ENCODE peak calls at places on chromosomes 11 and 22, in four cellular contexts. J is HepG2, I is HEK293T, F is K562. Y is an unnamed sample.

GRCh38 chr11:126440276-126440675 is 84.8 kb downstream of the ST3GAL4 start:
- DNase-seq in J (no peak), I (no peak), F (no peak), Y (no peak)

GRCh38 chr11:56396047-56396446 is 16.4 kb upstream of the OR5AL1 start:
- DNase-seq in J (no peak), I (no peak), F (no peak), Y (no peak)

GRCh38 chr11:1073261-1073724 is 1.4 kb upstream of the MUC2 start:
- DNase-seq in J (peak; percentile 46), I (no peak), F (no peak), Y (no peak)

GRCh38 chr11:7098235-7098832 is 9.5 kb downstream of the RBMXL2 start:
- DNase-seq in J (peak; percentile 49), I (peak; percentile 62), F (peak; percentile 60), Y (peak; percentile 40)

GRCh38 chr22:50546326-50547230 is 879 bp downstream of the KLHDC7B start:
- DNase-seq in J (no peak), I (no peak), F (peak; percentile 44), Y (no peak)

GRCh38 chr11:117945047-117945820 is 16.0 kb upstream of the TMPRSS13 start:
- DNase-seq in J (no peak), I (no peak), F (no peak), Y (no peak)

GRCh38 chr11:62472063-62472884 is 53.4 kb downstream of the SCGB1A1 start:
- DNase-seq in J (peak; percentile 46), I (no peak), F (peak; percentile 82), Y (no peak)

GRCh38 chr22:42560781-42561180 is 7.0 kb downstream of the SERHL2 start:
- DNase-seq in J (peak; percentile 35), I (peak; percentile 73), F (peak; percentile 55), Y (no peak)

GRCh38 chr11:130206141-130206540 is 46.6 kb downstream of the ST14 start:
- DNase-seq in J (no peak), I (no peak), F (no peak), Y (no peak)

GRCh38 chr11:110478410-110478809 is 48.7 kb downstream of the FDX1 start:
- DNase-seq in J (no peak), I (peak; percentile 75), F (peak; percentile 50), Y (no peak)

GRCh38 chr11:132024587-132025295 is 654.3 kb downstream of the NTM start:
- DNase-seq in J (no peak), I (no peak), F (no peak), Y (peak; percentile 40)

GRCh38 chr22:46581580-46582244 is 38.5 kb upstream of the GRAMD4 start:
- DNase-seq in J (no peak), I (no peak), F (no peak), Y (no peak)

GRCh38 chr22:39518996-39519680 is 1.2 kb upstream of the ATF4 start:
- DNase-seq in J (no peak), I (peak; percentile 57), F (no peak), Y (no peak)

GRCh38 chr11:90438069-90438468 is 215.2 kb upstream of the CHORDC1 start:
- DNase-seq in J (no peak), I (no peak), F (no peak), Y (no peak)

GRCh38 chr11:99739464-99740089 is 718.8 kb downstream of the CNTN5 start:
- DNase-seq in J (peak; percentile 17), I (peak; percentile 23), F (peak; percentile 11), Y (no peak)

GRCh38 chr22:19663286-19663815 is 51.0 kb upstream of the SEPTIN5 start:
- DNase-seq in J (no peak), I (no peak), F (no peak), Y (no peak)

GRCh38 chr11:18844753-18845367 is 53.3 kb upstream of the PTPN5 start:
- DNase-seq in J (peak; percentile 37), I (peak; percentile 51), F (peak; percentile 48), Y (no peak)

GRCh38 chr22:31088233-31088986 is 7.3 kb downstream of the SMTN start:
- DNase-seq in J (no peak), I (no peak), F (no peak), Y (no peak)

GRCh38 chr11:1197886-1198765 is 24.7 kb upstream of the MUC5B start:
- DNase-seq in J (no peak), I (no peak), F (no peak), Y (no peak)

GRCh38 chr11:2583605-2583958 is 116.2 kb downstream of the KCNQ1OT1 start:
- DNase-seq in J (no peak), I (no peak), F (no peak), Y (no peak)

GRCh38 chr22:39466228-39467006 is 9.6 kb downstream of the MGAT3 start:
- DNase-seq in J (no peak), I (no peak), F (no peak), Y (no peak)

GRCh38 chr11:130672911-130673310 is 224.5 kb downstream of the ADAMTS15 start:
- DNase-seq in J (no peak), I (no peak), F (no peak), Y (no peak)

GRCh38 chr11:92688416-92688815 is 281.0 kb upstream of the MTNR1B start:
- DNase-seq in J (no peak), I (no peak), F (no peak), Y (no peak)

GRCh38 chr22:19097518-19097917 is 24.7 kb downstream of the DGCR2 start:
- DNase-seq in J (no peak), I (no peak), F (peak; percentile 49), Y (no peak)

GRCh38 chr11:19951558-19952083 is 208.7 kb downstream of the DBX1 start:
- DNase-seq in J (peak; percentile 70), I (peak; percentile 55), F (peak; percentile 60), Y (peak; percentile 49)

GRCh38 chr11:26276798-26277424 is 55.0 kb upstream of the ANO3 start:
- DNase-seq in J (peak; percentile 38), I (peak; percentile 52), F (peak; percentile 56), Y (no peak)

GRCh38 chr11:567629-568258 is 7.0 kb downstream of the RASSF7 start:
- DNase-seq in J (no peak), I (no peak), F (no peak), Y (no peak)

GRCh38 chr11:786235-787083 is 3.4 kb downstream of the CEND1 start:
- DNase-seq in J (no peak), I (no peak), F (no peak), Y (no peak)

GRCh38 chr11:125071408-125071807 is 8.3 kb downstream of the SLC37A2 start:
- DNase-seq in J (no peak), I (no peak), F (no peak), Y (no peak)

GRCh38 chr22:46055176-46055850 is 78.4 kb upstream of the WNT7B start:
- DNase-seq in J (no peak), I (no peak), F (no peak), Y (no peak)

GRCh38 chr11:72573380-72573949 is 100.8 kb downstream of the PDE2A start:
- DNase-seq in J (peak; percentile 9), I (peak; percentile 82), F (peak; percentile 88), Y (no peak)

GRCh38 chr11:75867778-75868374 is 52.9 kb downstream of the UVRAG start:
- DNase-seq in J (peak; percentile 43), I (peak; percentile 35), F (peak; percentile 54), Y (peak; percentile 24)

GRCh38 chr11:64649304-64649703 is 58.3 kb downstream of the SLC22A12 start:
- DNase-seq in J (peak; percentile 30), I (peak; percentile 44), F (peak; percentile 32), Y (no peak)

GRCh38 chr11:106828976-106829375 is 189.3 kb downstream of the GUCY1A2 start:
- DNase-seq in J (no peak), I (no peak), F (no peak), Y (no peak)

GRCh38 chr22:19732403-19733113 is 9.2 kb downstream of the GP1BB start:
- DNase-seq in J (no peak), I (no peak), F (no peak), Y (no peak)

DNA sequence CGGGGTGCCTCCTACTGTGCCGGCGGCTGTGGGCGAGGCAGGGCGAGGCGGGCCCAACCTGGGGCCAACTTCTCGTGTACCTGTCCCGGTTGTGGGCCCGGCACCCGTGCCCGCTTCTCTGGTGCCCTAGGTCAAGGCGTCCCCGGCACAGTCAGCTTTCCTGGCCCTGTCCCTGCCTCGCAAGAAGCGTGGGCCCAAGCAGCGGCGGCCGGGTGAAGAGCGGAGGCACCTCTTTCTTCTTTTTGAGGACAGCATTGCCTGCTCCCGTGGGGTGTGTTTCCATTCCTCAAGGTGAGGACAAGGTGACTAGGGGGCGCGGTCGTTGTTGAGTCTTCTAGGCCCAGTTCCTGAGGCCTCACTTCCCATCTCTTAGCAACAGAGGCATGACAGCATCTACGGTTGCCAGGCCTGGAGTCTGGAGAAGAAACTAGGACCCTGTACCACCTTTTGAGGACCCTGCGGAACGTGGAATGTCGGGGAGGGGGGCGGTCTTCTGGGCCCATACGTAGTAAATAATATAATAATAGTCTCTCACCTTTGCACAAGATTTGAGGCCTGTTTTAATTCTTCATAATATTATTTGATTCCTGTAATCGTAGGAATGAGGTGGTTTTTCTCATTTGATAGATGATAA is 418 bp downstream of the ACO2 start:
- DNase-seq in J (no peak), I (no peak), F (no peak), Y (no peak)
- TF ChIP-seq FOXK2 in J (no peak), I (no peak), F (no peak), Y (no peak)

GRCh38 chr22:27903805-27904473 is 15.1 kb downstream of the PITPNB start:
- DNase-seq in J (no peak), I (no peak), F (no peak), Y (peak; percentile 42)
- TF ChIP-seq FOXK2 in J (no peak), I (no peak), F (no peak), Y (no peak)

GRCh38 chr11:103407641-103408040 is 298.4 kb downstream of the DYNC2H1 start:
- DNase-seq in J (no peak), I (no peak), F (no peak), Y (no peak)

GRCh38 chr11:103418014-103418413 is 308.8 kb downstream of the DYNC2H1 start:
- DNase-seq in J (no peak), I (no peak), F (no peak), Y (no peak)

DNA sequence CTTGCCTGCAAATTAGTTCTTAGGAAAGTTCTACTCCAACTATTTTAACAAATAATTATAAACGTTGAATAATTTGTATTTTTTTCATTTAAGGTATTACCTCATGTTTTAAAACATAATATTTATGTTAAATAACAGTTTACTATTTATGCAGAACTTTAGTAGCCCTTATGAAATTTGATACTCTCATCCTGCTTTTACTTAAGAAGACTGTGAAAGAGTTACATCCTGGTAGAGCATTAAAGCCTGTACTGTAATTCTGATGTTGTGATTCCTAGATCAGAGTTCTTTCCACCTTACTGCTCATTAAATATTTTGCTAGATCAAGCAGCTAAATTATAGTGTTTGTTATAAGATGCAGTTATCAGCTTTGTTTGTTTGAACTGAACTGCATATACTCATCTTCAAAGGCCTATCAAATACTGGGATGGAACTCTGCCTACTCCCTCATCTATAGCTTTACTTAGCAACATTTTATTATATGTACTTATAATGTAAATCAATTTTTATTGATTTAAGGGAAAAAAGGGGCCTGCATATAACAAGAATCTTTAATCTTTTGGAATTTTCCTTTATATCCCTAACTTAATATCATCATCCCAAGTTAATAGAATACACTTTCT is 304.2 kb downstream of the DYNC2H1 start:
- DNase-seq in J (no peak), I (no peak), F (no peak), Y (no peak)
- TF ChIP-seq FOXK2 in J (no peak), I (no peak), F (no peak), Y (no peak)

GRCh38 chr22:36968249-36968964 is 50.8 kb downstream of the TST start:
- DNase-seq in J (no peak), I (no peak), F (no peak), Y (no peak)

GRCh38 chr22:36963302-36963701 is 49.9 kb downstream of the CSF2RB start:
- DNase-seq in J (no peak), I (no peak), F (no peak), Y (no peak)

GRCh38 chr22:36964110-36964509 is 50.7 kb downstream of the CSF2RB start:
- DNase-seq in J (no peak), I (no peak), F (no peak), Y (no peak)

GRCh38 chr22:36966851-36967535 is 52.3 kb downstream of the TST start:
- DNase-seq in J (no peak), I (no peak), F (no peak), Y (no peak)

GRCh38 chr22:36965716-36966115 is 52.3 kb downstream of the CSF2RB start:
- DNase-seq in J (no peak), I (no peak), F (no peak), Y (no peak)
- TF ChIP-seq FOXK2 in J (no peak), I (no peak), F (no peak), Y (no peak)